ENCODE peak calls at places on chromosome 16, in nine cellular contexts. One of them, this sample, is unnamed.

GRCh38 chr16:16150117-16150877 is 73.0 kb downstream of the ABCC6 start:
- DNase-seq in AG04449: no peak
- DNase-seq in OCI-LY7: no peak
- DNase-seq in CD4-positive, alpha-beta T cell: no peak
- DNase-seq in NCI-H774: no peak
- DNase-seq in stimulated activated CD4-positive, alpha-beta T cell treated with anti-CD3 and anti-CD28 coated beads, Interleukin-2, amount 100 ng/mL, for 48 hours: no peak
- DNase-seq in progenitor cell of endocrine pancreas: no peak
- DNase-seq in cardiac septum: peak
- DNase-seq in lower lobe of right lung: no peak
- DNase-seq in this sample: no peak

GRCh38 chr16:11857161-11857560 is 5.8 kb upstream of the RSL1D1 start:
- DNase-seq in stimulated activated CD4-positive, alpha-beta T cell treated with anti-CD3 and anti-CD28 coated beads, Interleukin-2, amount 100 ng/mL, for 48 hours: no peak
- DNase-seq in OCI-LY7: no peak
- DNase-seq in CD4-positive, alpha-beta T cell: no peak
- DNase-seq in cardiac septum: no peak
- DNase-seq in progenitor cell of endocrine pancreas: no peak
- DNase-seq in lower lobe of right lung: no peak
- DNase-seq in AG04449: no peak
- DNase-seq in NCI-H774: no peak
- DNase-seq in this sample: no peak

GRCh38 chr16:29745126-29745852 is 501 bp downstream of the C16orf54 start:
- DNase-seq in NCI-H774: no peak
- DNase-seq in progenitor cell of endocrine pancreas: no peak
- DNase-seq in stimulated activated CD4-positive, alpha-beta T cell treated with anti-CD3 and anti-CD28 coated beads, Interleukin-2, amount 100 ng/mL, for 48 hours: peak
- DNase-seq in cardiac septum: no peak
- DNase-seq in OCI-LY7: no peak
- DNase-seq in lower lobe of right lung: peak
- DNase-seq in CD4-positive, alpha-beta T cell: peak
- DNase-seq in AG04449: no peak
- DNase-seq in this sample: no peak

GRCh38 chr16:3439637-3440036 is 3.7 kb downstream of the ZNF597 start:
- DNase-seq in stimulated activated CD4-positive, alpha-beta T cell treated with anti-CD3 and anti-CD28 coated beads, Interleukin-2, amount 100 ng/mL, for 48 hours: no peak
- DNase-seq in AG04449: no peak
- DNase-seq in progenitor cell of endocrine pancreas: no peak
- DNase-seq in CD4-positive, alpha-beta T cell: no peak
- DNase-seq in cardiac septum: no peak
- DNase-seq in NCI-H774: no peak
- DNase-seq in lower lobe of right lung: no peak
- DNase-seq in OCI-LY7: no peak
- DNase-seq in this sample: no peak

GRCh38 chr16:77905356-77905920 is 116.9 kb upstream of the CLEC3A start:
- DNase-seq in lower lobe of right lung: no peak
- DNase-seq in AG04449: no peak
- DNase-seq in progenitor cell of endocrine pancreas: no peak
- DNase-seq in stimulated activated CD4-positive, alpha-beta T cell treated with anti-CD3 and anti-CD28 coated beads, Interleukin-2, amount 100 ng/mL, for 48 hours: no peak
- DNase-seq in CD4-positive, alpha-beta T cell: no peak
- DNase-seq in cardiac septum: no peak
- DNase-seq in NCI-H774: peak
- DNase-seq in OCI-LY7: no peak
- DNase-seq in this sample: no peak

GRCh38 chr16:74025-74424 is 1.6 kb upstream of the RHBDF1 start:
- DNase-seq in OCI-LY7: no peak
- DNase-seq in cardiac septum: peak
- DNase-seq in stimulated activated CD4-positive, alpha-beta T cell treated with anti-CD3 and anti-CD28 coated beads, Interleukin-2, amount 100 ng/mL, for 48 hours: no peak
- DNase-seq in lower lobe of right lung: no peak
- DNase-seq in progenitor cell of endocrine pancreas: no peak
- DNase-seq in CD4-positive, alpha-beta T cell: no peak
- DNase-seq in NCI-H774: no peak
- DNase-seq in AG04449: no peak
- DNase-seq in this sample: no peak

GRCh38 chr16:27597361-27597760 is 47.4 kb downstream of the KATNIP start:
- DNase-seq in cardiac septum: no peak
- DNase-seq in lower lobe of right lung: no peak
- DNase-seq in AG04449: no peak
- DNase-seq in stimulated activated CD4-positive, alpha-beta T cell treated with anti-CD3 and anti-CD28 coated beads, Interleukin-2, amount 100 ng/mL, for 48 hours: no peak
- DNase-seq in NCI-H774: no peak
- DNase-seq in progenitor cell of endocrine pancreas: no peak
- DNase-seq in OCI-LY7: no peak
- DNase-seq in CD4-positive, alpha-beta T cell: no peak
- DNase-seq in this sample: no peak

GRCh38 chr16:6861136-6861535 is 471.5 kb upstream of the RBFOX1 start:
- DNase-seq in OCI-LY7: no peak
- DNase-seq in cardiac septum: no peak
- DNase-seq in CD4-positive, alpha-beta T cell: no peak
- DNase-seq in progenitor cell of endocrine pancreas: no peak
- DNase-seq in lower lobe of right lung: no peak
- DNase-seq in NCI-H774: no peak
- DNase-seq in stimulated activated CD4-positive, alpha-beta T cell treated with anti-CD3 and anti-CD28 coated beads, Interleukin-2, amount 100 ng/mL, for 48 hours: no peak
- DNase-seq in AG04449: no peak
- DNase-seq in this sample: no peak

GRCh38 chr16:54171855-54172537 is 114.6 kb downstream of the IRX3 start:
- DNase-seq in AG04449: peak
- DNase-seq in cardiac septum: no peak
- DNase-seq in OCI-LY7: no peak
- DNase-seq in lower lobe of right lung: no peak
- DNase-seq in progenitor cell of endocrine pancreas: no peak
- DNase-seq in stimulated activated CD4-positive, alpha-beta T cell treated with anti-CD3 and anti-CD28 coated beads, Interleukin-2, amount 100 ng/mL, for 48 hours: no peak
- DNase-seq in NCI-H774: peak
- DNase-seq in CD4-positive, alpha-beta T cell: no peak
- DNase-seq in this sample: peak

GRCh38 chr16:12220721-12221120 is 244.2 kb downstream of the SNX29 start:
- DNase-seq in cardiac septum: no peak
- DNase-seq in OCI-LY7: no peak
- DNase-seq in CD4-positive, alpha-beta T cell: no peak
- DNase-seq in lower lobe of right lung: no peak
- DNase-seq in NCI-H774: no peak
- DNase-seq in progenitor cell of endocrine pancreas: no peak
- DNase-seq in AG04449: no peak
- DNase-seq in stimulated activated CD4-positive, alpha-beta T cell treated with anti-CD3 and anti-CD28 coated beads, Interleukin-2, amount 100 ng/mL, for 48 hours: no peak
- DNase-seq in this sample: no peak

GRCh38 chr16:67116388-67117311 is 6.9 kb downstream of the PHAF1 start:
- DNase-seq in CD4-positive, alpha-beta T cell: no peak
- DNase-seq in lower lobe of right lung: no peak
- DNase-seq in NCI-H774: no peak
- DNase-seq in stimulated activated CD4-positive, alpha-beta T cell treated with anti-CD3 and anti-CD28 coated beads, Interleukin-2, amount 100 ng/mL, for 48 hours: no peak
- DNase-seq in cardiac septum: no peak
- DNase-seq in AG04449: no peak
- DNase-seq in OCI-LY7: no peak
- DNase-seq in progenitor cell of endocrine pancreas: no peak
- DNase-seq in this sample: no peak

GRCh38 chr16:53159781-53160436 is 105.1 kb downstream of the CHD9 start:
- DNase-seq in cardiac septum: no peak
- DNase-seq in OCI-LY7: peak
- DNase-seq in AG04449: no peak
- DNase-seq in stimulated activated CD4-positive, alpha-beta T cell treated with anti-CD3 and anti-CD28 coated beads, Interleukin-2, amount 100 ng/mL, for 48 hours: no peak
- DNase-seq in CD4-positive, alpha-beta T cell: no peak
- DNase-seq in lower lobe of right lung: no peak
- DNase-seq in NCI-H774: no peak
- DNase-seq in progenitor cell of endocrine pancreas: no peak
- DNase-seq in this sample: peak

GRCh38 chr16:3597226-3597625 is 14.2 kb downstream of the SLX4 start:
- DNase-seq in NCI-H774: no peak
- DNase-seq in AG04449: no peak
- DNase-seq in stimulated activated CD4-positive, alpha-beta T cell treated with anti-CD3 and anti-CD28 coated beads, Interleukin-2, amount 100 ng/mL, for 48 hours: no peak
- DNase-seq in lower lobe of right lung: no peak
- DNase-seq in progenitor cell of endocrine pancreas: no peak
- DNase-seq in cardiac septum: no peak
- DNase-seq in CD4-positive, alpha-beta T cell: no peak
- DNase-seq in OCI-LY7: no peak
- DNase-seq in this sample: no peak

GRCh38 chr16:67245189-67245585 is 2.1 kb downstream of the FHOD1 start:
- DNase-seq in progenitor cell of endocrine pancreas: no peak
- DNase-seq in CD4-positive, alpha-beta T cell: no peak
- DNase-seq in stimulated activated CD4-positive, alpha-beta T cell treated with anti-CD3 and anti-CD28 coated beads, Interleukin-2, amount 100 ng/mL, for 48 hours: no peak
- DNase-seq in lower lobe of right lung: peak
- DNase-seq in OCI-LY7: no peak
- DNase-seq in AG04449: no peak
- DNase-seq in NCI-H774: no peak
- DNase-seq in cardiac septum: no peak
- DNase-seq in this sample: no peak

GRCh38 chr16:87047221-87048037 is 269.8 kb downstream of the C16orf95 start:
- DNase-seq in cardiac septum: peak
- DNase-seq in progenitor cell of endocrine pancreas: no peak
- DNase-seq in NCI-H774: no peak
- DNase-seq in CD4-positive, alpha-beta T cell: no peak
- DNase-seq in AG04449: no peak
- DNase-seq in OCI-LY7: no peak
- DNase-seq in lower lobe of right lung: no peak
- DNase-seq in stimulated activated CD4-positive, alpha-beta T cell treated with anti-CD3 and anti-CD28 coated beads, Interleukin-2, amount 100 ng/mL, for 48 hours: no peak
- DNase-seq in this sample: no peak

GRCh38 chr16:12271006-12271405 is 294.5 kb downstream of the SNX29 start:
- DNase-seq in AG04449: no peak
- DNase-seq in progenitor cell of endocrine pancreas: no peak
- DNase-seq in NCI-H774: peak
- DNase-seq in OCI-LY7: peak
- DNase-seq in stimulated activated CD4-positive, alpha-beta T cell treated with anti-CD3 and anti-CD28 coated beads, Interleukin-2, amount 100 ng/mL, for 48 hours: no peak
- DNase-seq in lower lobe of right lung: no peak
- DNase-seq in CD4-positive, alpha-beta T cell: no peak
- DNase-seq in cardiac septum: no peak
- DNase-seq in this sample: peak